ENCODE peak calls at places on chromosomes 3 and 15, in eight cellular contexts. P is H9, Y is mucosa of descending colon, U is WTC11, I is AG09319, W is astrocyte, H is AG09309, F is fibroblast of lung. E is an unnamed sample.

GRCh38 chr15:100591835-100592234 is 10.1 kb downstream of the LINS1 start:
- DNase-seq in W (no peak), Y (no peak), H (no peak), P (no peak), F (no peak), I (no peak), U (no peak), E (no peak)

GRCh38 chr15:86541540-86541939 is 461.9 kb downstream of the AGBL1 start:
- DNase-seq in U (no peak), F (no peak), I (no peak), Y (no peak), H (no peak), W (no peak), P (no peak), E (no peak)

GRCh38 chr3:149581681-149582349 is 76.0 kb downstream of the WWTR1 start:
- DNase-seq in I (no peak), Y (no peak), P (no peak), W (peak; percentile 91), U (no peak), F (peak; percentile 84), H (peak; percentile 76), E (peak; percentile 75)

GRCh38 chr3:111809196-111809595 is 49.9 kb upstream of the PHLDB2 start:
- DNase-seq in Y (no peak), W (peak; percentile 88), H (peak; percentile 27), P (no peak), I (no peak), U (no peak), F (peak; percentile 69), E (peak; percentile 53)

GRCh38 chr3:43996379-43997301 is 245.0 kb upstream of the TOPAZ1 start:
- DNase-seq in W (no peak), U (peak; percentile 58), I (no peak), H (no peak), F (peak; percentile 59), P (peak; percentile 61), Y (no peak), E (peak; percentile 16)

GRCh38 chr3:182000454-182000853 is 288.7 kb downstream of the SOX2 start:
- DNase-seq in F (no peak), P (no peak), I (no peak), W (no peak), H (no peak), U (no peak), Y (no peak), E (no peak)

GRCh38 chr3:102069211-102069662 is 219.9 kb downstream of the NFKBIZ start:
- DNase-seq in U (no peak), I (no peak), H (peak; percentile 73), F (peak; percentile 75), P (no peak), W (peak; percentile 79), Y (no peak), E (peak; percentile 89)

GRCh38 chr3:163490119-163490518 is 1588.2 kb downstream of the SI start:
- DNase-seq in I (peak; percentile 0), H (no peak), P (peak; percentile 85), F (peak; percentile 25), U (peak; percentile 79), W (no peak), Y (no peak), E (peak; percentile 58)

GRCh38 chr15:61367953-61368352 is 138.9 kb upstream of the RORA start:
- DNase-seq in P (peak; percentile 36), I (no peak), Y (no peak), H (no peak), W (no peak), U (peak; percentile 28), F (no peak), E (no peak)

GRCh38 chr3:45772341-45773035 is 23.8 kb downstream of the SLC6A20 start:
- DNase-seq in P (no peak), U (no peak), H (no peak), W (no peak), I (no peak), F (no peak), Y (no peak), E (no peak)

GRCh38 chr15:40991355-40991754 is 38.1 kb downstream of the CHAC1 start:
- DNase-seq in F (no peak), H (no peak), P (no peak), I (no peak), W (no peak), U (no peak), Y (no peak), E (no peak)

GRCh38 chr15:38603672-38604071 is 39.1 kb upstream of the RASGRP1 start:
- DNase-seq in I (no peak), P (no peak), Y (no peak), F (no peak), W (no peak), H (no peak), U (no peak), E (no peak)

GRCh38 chr3:10006048-10006761 is 19.6 kb upstream of the EMC3 start:
- DNase-seq in H (no peak), P (no peak), I (no peak), U (no peak), W (no peak), Y (no peak), F (no peak), E (no peak)

GRCh38 chr15:47293763-47294162 is 423.5 kb upstream of the SEMA6D start:
- DNase-seq in I (peak; percentile 91), H (peak; percentile 16), Y (peak; percentile 55), W (peak; percentile 91), F (peak; percentile 99), P (no peak), U (no peak), E (peak; percentile 92)

GRCh38 chr3:134186391-134186790 is 64.3 kb downstream of the RYK start:
- DNase-seq in W (no peak), U (no peak), Y (no peak), H (no peak), P (no peak), F (no peak), I (no peak), E (peak; percentile 17)

GRCh38 chr3:148827585-148827984 is at the start of gene CPB1:
- DNase-seq in U (no peak), Y (no peak), H (no peak), P (no peak), I (no peak), F (no peak), W (no peak), E (no peak)

GRCh38 chr15:82020588-82020987 is 25.2 kb downstream of the MEX3B start:
- DNase-seq in H (no peak), F (no peak), W (no peak), Y (no peak), P (no peak), U (no peak), I (no peak), E (no peak)

GRCh38 chr3:47868306-47868705 is 65.4 kb downstream of the DHX30 start:
- DNase-seq in W (no peak), I (no peak), P (no peak), H (no peak), F (no peak), U (no peak), Y (no peak), E (no peak)

GRCh38 chr3:188230962-188231361 is 77.0 kb downstream of the LPP start:
- DNase-seq in U (no peak), W (peak; percentile 40), H (no peak), P (no peak), F (no peak), Y (no peak), I (no peak), E (no peak)

GRCh38 chr3:58012302-58012701 is 4.1 kb downstream of the FLNB start:
- DNase-seq in U (no peak), Y (no peak), W (no peak), F (no peak), H (no peak), I (no peak), P (no peak), E (no peak)

GRCh38 chr3:112984485-112984884 is 6.3 kb upstream of the GTPBP8 start:
- DNase-seq in Y (no peak), P (no peak), W (no peak), F (peak; percentile 11), U (no peak), I (no peak), H (no peak), E (peak; percentile 29)

GRCh38 chr3:99747915-99748314 is 69.7 kb upstream of the CMSS1 start:
- DNase-seq in P (no peak), Y (no peak), F (peak; percentile 58), I (no peak), U (no peak), W (peak; percentile 45), H (no peak), E (peak; percentile 58)
- TF ChIP-seq CTCF in P (peak; percentile 41), Y (no peak), F (peak; percentile 59), I (peak; percentile 71), U (no peak), W (peak; percentile 38), H (peak; percentile 48), E (peak; percentile 52)

DNA sequence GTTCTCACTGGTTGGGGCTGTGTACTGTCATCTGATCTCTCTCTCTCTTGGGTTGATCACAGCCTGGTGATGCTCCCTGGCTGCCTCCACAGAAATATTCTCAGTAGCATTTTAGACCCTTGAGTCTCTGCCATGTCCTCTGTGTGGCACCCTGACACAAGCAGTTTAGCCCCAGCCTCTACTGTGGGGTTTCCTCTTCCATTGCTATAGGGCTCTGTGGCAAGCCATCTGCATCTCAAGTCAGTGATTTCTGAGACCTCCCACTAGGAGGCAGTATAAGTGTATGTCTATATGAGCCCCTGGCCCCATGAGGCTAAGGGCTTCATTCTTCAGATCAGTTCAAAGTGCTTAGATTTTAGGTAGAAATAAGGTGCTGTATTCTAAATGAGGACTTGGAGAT is 50.6 kb upstream of the PLAAT1 start:
- DNase-seq in I (no peak), Y (no peak), P (peak; percentile 79), F (no peak), W (peak; percentile 6), U (peak; percentile 61), H (no peak), E (peak; percentile 3)
- TF ChIP-seq CTCF in I (no peak), Y (no peak), P (peak; percentile 87), F (no peak), W (peak; percentile 30), U (peak; percentile 49), H (no peak), E (peak; percentile 10)

GRCh38 chr3:166011771-166012170 is 174.5 kb upstream of the BCHE start:
- DNase-seq in U (no peak), Y (no peak), I (no peak), P (no peak), W (no peak), H (no peak), F (no peak), E (no peak)

GRCh38 chr3:166013073-166013679 is 176.0 kb upstream of the BCHE start:
- DNase-seq in H (no peak), F (peak; percentile 64), W (peak; percentile 21), Y (no peak), I (no peak), U (no peak), P (no peak), E (peak; percentile 58)
- TF ChIP-seq CTCF in H (peak; percentile 20), F (peak; percentile 46), W (peak; percentile 45), Y (no peak), I (peak; percentile 10), U (peak; percentile 33), P (peak; percentile 79), E (peak; percentile 39)

DNA sequence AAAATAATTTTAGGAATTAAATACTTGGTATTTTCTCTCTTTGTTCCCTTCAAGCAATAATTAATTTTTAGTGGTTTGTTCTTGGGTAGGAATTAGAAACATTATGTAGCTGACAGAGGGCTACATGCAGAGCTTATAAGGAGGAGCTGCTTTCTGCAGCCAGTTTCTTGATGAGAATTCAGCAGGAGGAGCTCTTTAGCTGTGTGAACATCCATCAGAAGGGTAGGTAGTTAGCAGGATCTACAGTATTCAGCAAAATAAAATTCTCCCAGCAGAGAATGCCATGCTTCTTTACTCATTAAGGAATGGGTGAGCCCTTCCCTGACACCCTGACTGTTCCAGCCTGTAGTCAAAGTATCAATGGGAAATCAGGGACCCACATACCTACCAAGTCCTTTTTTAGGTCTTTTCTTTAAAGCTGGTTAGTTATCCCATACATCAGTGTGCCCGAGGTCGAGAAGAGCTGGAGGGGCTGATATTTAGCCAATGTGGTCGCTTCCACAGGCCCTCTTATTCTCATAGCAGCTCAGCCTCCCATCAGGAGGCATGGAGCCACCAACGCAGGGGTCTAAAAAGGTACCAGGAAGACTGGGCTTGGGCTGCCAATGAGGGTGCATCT is 54.0 kb downstream of the KCNAB1 start:
- DNase-seq in H (no peak), F (peak; percentile 36), U (no peak), Y (no peak), I (no peak), W (peak; percentile 63), P (no peak), E (peak; percentile 76)
- TF ChIP-seq CTCF in H (peak; percentile 47), F (peak; percentile 27), U (no peak), Y (no peak), I (peak; percentile 53), W (peak; percentile 31), P (peak; percentile 60), E (peak; percentile 54)

E was measured in fibroblast of pulmonary artery.